ENCODE peak calls at places on chromosomes 7 and 10, in six cellular contexts. U is dorsolateral prefrontal cortex, K is DND-41, G is testis, L is neural progenitor cell, V is hepatocyte. H is an unnamed sample.

GRCh38 chr10:63798599-63799498 is 277.6 kb downstream of the REEP3 start:
- DNase-seq in L (no peak), U (no peak), G (peak; percentile 61), K (no peak), V (peak; percentile 58), H (no peak)

GRCh38 chr10:113524120-113524519 is 28.7 kb upstream of the HABP2 start:
- DNase-seq in K (no peak), U (no peak), V (no peak), L (peak; percentile 45), G (no peak), H (no peak)

GRCh38 chr7:116223598-116223997 is 13.3 kb downstream of the TES start:
- DNase-seq in G (no peak), U (no peak), L (no peak), V (no peak), K (no peak), H (no peak)

GRCh38 chr10:14405076-14406065 is 74.6 kb upstream of the FRMD4A start:
- DNase-seq in V (peak; percentile 30), U (peak; percentile 78), L (no peak), K (no peak), G (no peak), H (no peak)

GRCh38 chr7:82980130-82980529 is 182.6 kb downstream of the PCLO start:
- DNase-seq in V (no peak), L (no peak), G (no peak), U (no peak), K (no peak), H (no peak)

GRCh38 chr10:3180361-3180760 is 7.8 kb upstream of the PITRM1 start:
- DNase-seq in V (no peak), K (no peak), G (peak; percentile 43), L (no peak), U (no peak), H (no peak)

GRCh38 chr7:79524048-79524447 is 70.6 kb upstream of the MAGI2 start:
- DNase-seq in G (no peak), V (no peak), U (no peak), K (no peak), L (no peak), H (no peak)

GRCh38 chr10:49058341-49059255 is 56.7 kb downstream of the VSTM4 start:
- DNase-seq in L (no peak), K (no peak), U (no peak), G (no peak), V (no peak), H (no peak)

GRCh38 chr10:120810298-120810697 is 40.9 kb upstream of the WDR11 start:
- DNase-seq in K (no peak), L (no peak), V (no peak), U (no peak), G (no peak), H (no peak)

GRCh38 chr7:130733866-130734524 is at the start of gene KLF14:
- DNase-seq in U (no peak), L (peak; percentile 75), K (no peak), V (peak; percentile 35), G (peak; percentile 51), H (peak; percentile 26)

GRCh38 chr7:130735273-130735716 is 1.3 kb upstream of the KLF14 start:
- DNase-seq in L (no peak), V (no peak), K (no peak), G (no peak), U (no peak), H (no peak)

GRCh38 chr7:130732980-130733865 is 784 bp downstream of the KLF14 start:
- DNase-seq in U (no peak), K (no peak), V (peak; percentile 68), G (peak; percentile 65), L (peak; percentile 70), H (peak; percentile 24)

GRCh38 chr7:130736298-130736900 is 2.4 kb upstream of the KLF14 start:
- DNase-seq in U (no peak), G (no peak), L (no peak), V (no peak), K (no peak), H (no peak)

DNA sequence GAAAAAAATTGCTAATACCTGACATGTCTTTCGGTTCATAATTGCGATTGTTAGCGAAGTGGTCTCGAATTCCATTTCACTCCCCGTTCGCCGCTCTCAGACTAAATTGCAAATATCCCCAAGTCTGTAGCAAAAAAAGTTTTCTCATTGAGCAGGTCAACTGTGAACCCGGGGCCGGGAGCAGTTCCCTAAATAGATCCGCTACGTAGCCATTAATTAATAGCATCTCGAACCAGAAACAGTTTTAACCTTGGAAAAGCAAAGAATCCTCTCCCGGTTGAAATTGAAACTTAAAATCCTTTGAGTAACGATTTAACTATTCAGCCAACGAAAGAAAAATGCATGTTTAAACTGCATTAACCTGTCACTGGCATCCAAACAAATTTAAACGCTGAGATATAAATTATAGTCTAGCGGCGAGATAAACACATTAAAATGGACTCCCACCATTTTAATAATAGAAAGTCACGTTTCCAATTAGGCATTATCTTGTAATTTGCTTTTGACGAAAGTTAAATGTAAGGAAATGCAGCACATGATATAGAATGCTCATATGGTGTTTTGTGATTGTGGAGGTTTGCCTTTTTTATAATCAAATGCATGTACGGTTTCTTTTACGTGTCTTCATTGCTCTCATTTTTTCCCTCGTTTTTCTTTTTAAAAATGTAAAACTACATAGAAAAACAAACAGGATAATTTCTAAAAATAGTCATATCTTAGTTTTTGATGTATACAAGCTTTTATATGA is 692 bp upstream of the KLF14 start:
- DNase-seq in G (peak; percentile 35), K (no peak), L (no peak), V (no peak), U (no peak), H (peak; percentile 6)
- H3K4me3 ChIP-seq in G (peak overlapping the region; percentile 40), K (no peak overlapping the region), L (peak overlapping the region; percentile 71), V (peak overlapping the region; percentile 73), U (peak overlapping the region; percentile 21), H (peak overlapping the region; percentile 44)

GRCh38 chr7:51263631-51264484 is 52.8 kb downstream of the COBL start:
- DNase-seq in L (no peak), K (no peak), V (peak; percentile 60), G (no peak), U (no peak), H (no peak)
- H3K27ac ChIP-seq in L (no peak overlapping the region), K (no peak overlapping the region), V (peak overlapping the region; percentile 56), G (no peak overlapping the region), U (peak overlapping the region; percentile 90), H (no peak overlapping the region)

DNA sequence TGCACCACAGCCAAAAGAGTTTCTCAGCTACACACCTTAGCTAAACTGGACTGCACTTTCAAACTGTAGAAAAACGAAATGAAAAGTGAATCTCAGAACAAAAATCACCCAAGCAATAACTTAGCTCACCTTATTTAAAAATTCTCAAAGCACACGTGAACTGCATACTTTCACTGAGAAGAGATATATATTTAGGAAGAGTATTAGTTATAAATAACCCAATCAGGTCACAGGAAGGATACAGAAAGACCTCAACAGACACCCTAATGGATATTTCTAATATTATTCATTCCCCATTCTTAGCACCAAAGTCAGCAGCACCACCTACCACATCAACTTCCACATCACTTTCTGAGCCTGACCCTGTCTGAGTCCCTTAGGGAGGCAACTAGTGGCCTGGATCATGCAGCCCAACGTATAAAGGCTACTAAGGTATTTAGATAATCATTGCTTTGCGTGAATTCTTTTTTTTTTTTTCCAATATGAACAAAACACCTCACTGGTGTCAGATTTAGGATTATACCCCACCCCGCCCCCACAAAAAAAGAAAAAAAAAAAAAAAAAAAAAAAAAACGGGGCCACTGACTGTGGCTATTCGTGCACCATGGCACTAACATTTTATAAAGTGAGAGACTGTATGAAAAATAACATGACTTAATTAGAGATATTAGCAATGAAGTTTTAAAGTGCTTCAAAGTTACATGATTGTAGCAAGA is 2.6 kb downstream of the ABI1 start:
- DNase-seq in K (no peak), V (peak; percentile 10), U (no peak), G (no peak), L (no peak), H (no peak)
- H3K4me3 ChIP-seq in K (no peak overlapping the region), V (peak overlapping the region; percentile 95), U (peak overlapping the region; percentile 97), G (no peak overlapping the region), L (peak overlapping the region; percentile 96), H (peak overlapping the region; percentile 97)

GRCh38 chr7:43104874-43105520 is 7.5 kb upstream of the HECW1 start:
- DNase-seq in V (no peak), U (no peak), L (no peak), G (no peak), K (no peak), H (no peak)
- H3K27ac ChIP-seq in V (no peak overlapping the region), U (no peak overlapping the region), L (no peak overlapping the region), G (no peak overlapping the region), K (no peak overlapping the region), H (no peak overlapping the region)

DNA sequence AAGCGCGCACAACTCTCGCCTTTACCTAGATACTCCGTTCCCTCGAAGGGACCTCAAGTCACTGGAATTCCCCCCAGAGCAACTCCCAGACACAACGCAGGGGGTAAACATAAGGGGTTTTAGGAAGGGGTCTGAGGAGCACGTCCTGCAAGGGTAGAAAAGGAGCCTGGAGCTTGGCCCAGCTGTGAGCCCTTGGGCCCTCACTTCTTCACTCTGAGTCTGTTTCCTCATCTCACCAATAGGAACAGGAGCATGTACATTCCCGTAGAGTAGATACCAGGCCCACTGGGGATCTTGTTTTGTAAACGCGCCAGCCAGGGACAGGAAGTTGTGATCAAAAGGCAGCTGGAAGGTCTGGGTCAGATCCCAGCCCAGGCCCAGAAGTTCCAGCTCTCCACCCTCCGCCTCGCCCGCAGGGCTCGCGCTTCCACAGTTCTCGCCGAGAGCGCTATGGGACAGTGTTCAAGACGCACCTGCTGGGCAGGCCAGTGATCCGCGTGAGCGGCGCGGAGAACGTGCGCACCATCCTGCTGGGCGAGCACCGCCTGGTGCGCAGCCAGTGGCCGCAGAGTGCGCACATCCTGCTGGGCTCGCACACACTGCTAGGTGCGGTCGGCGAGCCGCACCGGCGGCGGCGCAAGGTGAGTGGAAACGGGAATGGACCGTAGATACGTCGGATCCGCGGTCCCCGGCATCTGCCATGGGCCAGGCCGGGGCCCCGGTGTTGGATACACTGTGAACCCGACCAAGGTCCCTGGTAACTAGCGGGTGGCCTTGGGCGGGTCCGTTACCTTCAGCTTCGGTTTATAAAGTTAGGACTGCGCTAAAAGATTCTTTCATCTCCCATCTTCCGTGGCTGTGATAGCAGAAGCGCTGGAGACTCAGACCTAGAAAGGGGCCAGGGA is 1.2 kb downstream of the CYP26C1 start:
- DNase-seq in V (no peak), G (no peak), L (no peak), K (no peak), U (no peak), H (no peak)
- H3K4me3 ChIP-seq in V (no peak overlapping the region), G (no peak overlapping the region), L (no peak overlapping the region), K (no peak overlapping the region), U (peak overlapping the region; percentile 28), H (no peak overlapping the region)

GRCh38 chr7:45593121-45593541 is 19.0 kb downstream of the ADCY1 start:
- DNase-seq in V (no peak), U (peak; percentile 2), G (no peak), L (no peak), K (no peak), H (no peak)
- H3K27ac ChIP-seq in V (no peak overlapping the region), U (no peak overlapping the region), G (no peak overlapping the region), L (no peak overlapping the region), K (no peak overlapping the region), H (no peak overlapping the region)

GRCh38 chr7:112207765-112208164 is 1.3 kb downstream of the ZNF277 start:
- DNase-seq in G (no peak), U (no peak), V (no peak), K (no peak), L (no peak), H (no peak)
- H3K4me3 ChIP-seq in G (no peak overlapping the region), U (peak overlapping the region; percentile 97), V (peak overlapping the region; percentile 60), K (peak overlapping the region; percentile 89), L (peak overlapping the region; percentile 79), H (peak overlapping the region; percentile 92)

GRCh38 chr7:33495207-33495606 is 365.8 kb downstream of the BBS9 start:
- DNase-seq in G (no peak), L (no peak), U (no peak), K (no peak), V (no peak), H (no peak)
- H3K27ac ChIP-seq in G (no peak overlapping the region), L (no peak overlapping the region), U (no peak overlapping the region), K (no peak overlapping the region), V (no peak overlapping the region), H (no peak overlapping the region)